ENCODE peak calls at places on chromosomes 4 and X, in ten cellular contexts. J is upper lobe of left lung, V is transverse colon, X is stomach, N is breast epithelium, S is HL-60, P is endothelial cell of umbilical vein, Y is GM23338, H is Panc1, A is K562. F is an unnamed sample.

GRCh38 chr4:88009871-88010270 is 2.4 kb downstream of the PKD2 start:
- DNase-seq in J (no peak), V (no peak), X (no peak), N (no peak), S (no peak), P (peak; percentile 4), Y (no peak), H (no peak), A (no peak), F (no peak)

GRCh38 chr4:83267121-83267834 is 17.3 kb downstream of the COQ2 start:
- DNase-seq in J (no peak), V (no peak), X (no peak), N (no peak), S (peak; percentile 83), P (peak; percentile 36), Y (no peak), H (no peak), A (no peak), F (no peak)

GRCh38 chrX:38166478-38167083 is 54.1 kb downstream of the SRPX start:
- DNase-seq in J (no peak), V (no peak), X (no peak), N (no peak), S (peak; percentile 21), P (peak; percentile 26), Y (peak; percentile 51), H (no peak), A (peak; percentile 10), F (no peak)

GRCh38 chrX:115018040-115018647 is 728 bp upstream of the IL13RA2 start:
- DNase-seq in J (no peak), V (no peak), X (no peak), N (no peak), S (no peak), P (no peak), Y (peak; percentile 66), H (no peak), A (no peak), F (no peak)

GRCh38 chr4:9765091-9765490 is 16.3 kb upstream of the DRD5 start:
- DNase-seq in J (no peak), V (peak; percentile 44), X (peak; percentile 39), N (no peak), S (peak; percentile 25), P (peak; percentile 24), Y (peak; percentile 65), H (peak; percentile 10), A (peak; percentile 10), F (no peak)

GRCh38 chr4:98262431-98262830 is 1.2 kb downstream of the RAP1GDS1 start:
- DNase-seq in J (no peak), V (no peak), X (no peak), N (no peak), S (peak; percentile 13), P (no peak), Y (peak; percentile 8), H (no peak), A (no peak), F (no peak)

GRCh38 chr4:52198356-52198755 is 147.3 kb downstream of the SPATA18 start:
- DNase-seq in J (no peak), V (no peak), X (no peak), N (no peak), S (no peak), P (no peak), Y (no peak), H (no peak), A (no peak), F (no peak)

GRCh38 chr4:89410687-89411086 is 103.1 kb upstream of the GPRIN3 start:
- DNase-seq in J (no peak), V (no peak), X (no peak), N (no peak), S (no peak), P (no peak), Y (peak; percentile 8), H (no peak), A (no peak), F (no peak)

GRCh38 chr4:25174674-25175073 is 14.4 kb upstream of the SEPSECS start:
- DNase-seq in J (no peak), V (no peak), X (no peak), N (no peak), S (no peak), P (no peak), Y (no peak), H (no peak), A (no peak), F (no peak)

GRCh38 chrX:68332156-68332823 is 101.0 kb downstream of the OPHN1 start:
- DNase-seq in J (no peak), V (no peak), X (no peak), N (no peak), S (no peak), P (no peak), Y (peak; percentile 49), H (no peak), A (no peak), F (no peak)

GRCh38 chr4:144174401-144175067 is 34.0 kb upstream of the GYPA start:
- DNase-seq in J (no peak), V (no peak), X (no peak), N (no peak), S (peak; percentile 10), P (peak; percentile 77), Y (peak; percentile 70), H (peak; percentile 24), A (peak; percentile 28), F (no peak)

GRCh38 chr4:621296-622070 is 3.9 kb upstream of the PDE6B start:
- DNase-seq in J (peak; percentile 59), V (no peak), X (no peak), N (no peak), S (no peak), P (no peak), Y (no peak), H (no peak), A (no peak), F (no peak)

GRCh38 chr4:1777822-1778641 is 15.1 kb upstream of the FGFR3 start:
- DNase-seq in J (no peak), V (no peak), X (no peak), N (no peak), S (no peak), P (no peak), Y (peak; percentile 93), H (no peak), A (peak; percentile 79), F (no peak)

GRCh38 chr4:108906006-108906405 is 143.2 kb upstream of the ETNPPL start:
- DNase-seq in J (no peak), V (no peak), X (no peak), N (no peak), S (no peak), P (no peak), Y (peak; percentile 24), H (no peak), A (no peak), F (no peak)

GRCh38 chr4:24777528-24777927 is 17.8 kb upstream of the SOD3 start:
- DNase-seq in J (no peak), V (no peak), X (no peak), N (no peak), S (no peak), P (no peak), Y (no peak), H (no peak), A (no peak), F (no peak)

GRCh38 chrX:140701480-140701879 is 8.1 kb upstream of the LINC00632 start:
- DNase-seq in J (no peak), V (no peak), X (no peak), N (no peak), S (no peak), P (no peak), Y (peak; percentile 35), H (no peak), A (no peak), F (no peak)

GRCh38 chr4:88674989-88675388 is 22.6 kb downstream of the NAP1L5 start:
- DNase-seq in J (no peak), V (no peak), X (no peak), N (no peak), S (no peak), P (no peak), Y (no peak), H (no peak), A (no peak), F (no peak)

GRCh38 chrX:96685205-96686099 is 810 bp downstream of the DIAPH2 start:
- DNase-seq in J (no peak), V (peak; percentile 45), X (peak; percentile 35), N (no peak), S (peak; percentile 76), P (peak; percentile 63), Y (peak; percentile 22), H (no peak), A (no peak), F (no peak)
- TF ChIP-seq POLR2AphosphoS5 in J (no peak), V (no peak), X (no peak), N (no peak), S (no peak), P (no peak), Y (no peak), H (no peak), A (no peak), F (no peak)

GRCh38 chr4:133869486-133869885 is 332.1 kb downstream of the PABPC4L start:
- DNase-seq in J (no peak), V (no peak), X (no peak), N (no peak), S (no peak), P (no peak), Y (no peak), H (no peak), A (no peak), F (no peak)
- H3K27me3 ChIP-seq in J (no peaks in the 10 kb centered on the region), V (no peaks in the 10 kb centered on the region), X (no peaks in the 10 kb centered on the region), N (no peaks in the 10 kb centered on the region), S (no peaks in the 10 kb centered on the region), P (no peaks in the 10 kb centered on the region), Y (no peaks in the 10 kb centered on the region), H (no peaks in the 10 kb centered on the region), A (no peaks in the 10 kb centered on the region), F (no peaks in the 10 kb centered on the region)

GRCh38 chr4:145782756-145783155 is 102.8 kb downstream of the C4orf51 start:
- DNase-seq in J (no peak), V (no peak), X (no peak), N (no peak), S (no peak), P (peak; percentile 64), Y (no peak), H (no peak), A (no peak), F (no peak)

GRCh38 chr4:145786830-145787229 is 106.9 kb downstream of the C4orf51 start:
- DNase-seq in J (no peak), V (no peak), X (no peak), N (no peak), S (no peak), P (no peak), Y (no peak), H (no peak), A (no peak), F (no peak)

GRCh38 chr4:145784036-145784435 is 104.1 kb downstream of the C4orf51 start:
- DNase-seq in J (no peak), V (no peak), X (no peak), N (no peak), S (no peak), P (no peak), Y (no peak), H (no peak), A (no peak), F (no peak)

GRCh38 chr4:145786261-145786660 is 106.3 kb downstream of the C4orf51 start:
- DNase-seq in J (no peak), V (no peak), X (no peak), N (no peak), S (no peak), P (no peak), Y (no peak), H (no peak), A (no peak), F (no peak)

GRCh38 chr4:145785391-145786008 is 105.6 kb downstream of the C4orf51 start:
- DNase-seq in J (no peak), V (no peak), X (no peak), N (peak; percentile 45), S (peak; percentile 4), P (no peak), Y (no peak), H (no peak), A (no peak), F (no peak)
- TF ChIP-seq POLR2AphosphoS5 in J (no peak), V (no peak), X (no peak), N (peak; percentile 10), S (no peak), P (no peak), Y (no peak), H (no peak), A (no peak), F (no peak)

GRCh38 chrX:25004485-25005032 is 11.2 kb downstream of the ARX start:
- DNase-seq in J (peak; percentile 63), V (no peak), X (no peak), N (no peak), S (no peak), P (no peak), Y (no peak), H (no peak), A (no peak), F (no peak)
- H3K27me3 ChIP-seq in J (no peaks in the 10 kb centered on the region), V (peaks cover 77% of the 10 kb centered on the region), X (peaks cover 33% of the 10 kb centered on the region), N (no peaks in the 10 kb centered on the region), S (peaks cover 32% of the 10 kb centered on the region), P (peaks cover 77% of the 10 kb centered on the region), Y (peaks cover 97% of the 10 kb centered on the region), H (peaks cover 16% of the 10 kb centered on the region), A (peaks cover 19% of the 10 kb centered on the region), F (peaks cover 4% of the 10 kb centered on the region)